ENCODE peak calls at places on chromosomes 11 and 22, in eight cellular contexts. G is hepatocyte; S is psoas muscle; Q is stomach; T is fibroblast of pulmonary artery; F is mesothelial cell of epicardium; H is fibroblast of lung; X is CD8-positive, alpha-beta T cell. U is an unnamed sample.

GRCh38 chr11:64606796-64607380 is 15.9 kb downstream of the SLC22A12 start:
- DNase-seq in G (no peak), S (no peak), Q (no peak), T (no peak), F (no peak), H (no peak), X (no peak), U (no peak)

GRCh38 chr22:38754247-38755154 is 1.3 kb downstream of the SUN2 start:
- DNase-seq in G (peak; percentile 70), S (peak; percentile 83), Q (peak; percentile 92), T (peak; percentile 66), F (no peak), H (peak; percentile 73), X (no peak), U (no peak)

GRCh38 chr11:130318031-130318673 is 3.4 kb upstream of the ZBTB44 start:
- DNase-seq in G (no peak), S (no peak), Q (no peak), T (no peak), F (no peak), H (no peak), X (no peak), U (no peak)

GRCh38 chr22:42562684-42563083 is 8.9 kb downstream of the SERHL2 start:
- DNase-seq in G (no peak), S (no peak), Q (no peak), T (no peak), F (no peak), H (no peak), X (no peak), U (no peak)

GRCh38 chr22:33018232-33018864 is 39.8 kb downstream of the SYN3 start:
- DNase-seq in G (peak; percentile 75), S (peak; percentile 60), Q (peak; percentile 71), T (peak; percentile 60), F (peak; percentile 77), H (peak; percentile 21), X (peak; percentile 3), U (no peak)

GRCh38 chr22:40791241-40791640 is 27.9 kb downstream of the SLC25A17 start:
- DNase-seq in G (no peak), S (no peak), Q (no peak), T (peak; percentile 33), F (no peak), H (peak; percentile 58), X (no peak), U (no peak)

GRCh38 chr11:104618949-104619348 is 279.3 kb downstream of the CASP12 start:
- DNase-seq in G (no peak), S (no peak), Q (no peak), T (no peak), F (no peak), H (no peak), X (no peak), U (no peak)

GRCh38 chr22:38973289-38974169 is 8.6 kb upstream of the APOBEC3B start:
- DNase-seq in G (peak; percentile 65), S (peak; percentile 46), Q (peak; percentile 64), T (peak; percentile 19), F (no peak), H (peak; percentile 16), X (peak; percentile 43), U (no peak)

GRCh38 chr22:48599346-48599745 is 1228.3 kb downstream of the BRD1 start:
- DNase-seq in G (no peak), S (no peak), Q (no peak), T (no peak), F (no peak), H (no peak), X (no peak), U (no peak)

GRCh38 chr11:26076591-26076990 is 255.3 kb upstream of the ANO3 start:
- DNase-seq in G (no peak), S (no peak), Q (no peak), T (no peak), F (no peak), H (no peak), X (no peak), U (no peak)

GRCh38 chr11:37104380-37104779 is 506.3 kb upstream of the RAG2 start:
- DNase-seq in G (no peak), S (no peak), Q (no peak), T (no peak), F (no peak), H (peak; percentile 30), X (no peak), U (no peak)

GRCh38 chr11:13261600-13262061 is 16.0 kb upstream of the BMAL1 start:
- DNase-seq in G (no peak), S (peak; percentile 53), Q (no peak), T (peak; percentile 82), F (no peak), H (peak; percentile 87), X (no peak), U (no peak)

GRCh38 chr22:31614781-31615480 is 47.1 kb downstream of the PISD start:
- DNase-seq in G (no peak), S (peak; percentile 42), Q (no peak), T (no peak), F (no peak), H (no peak), X (no peak), U (no peak)

GRCh38 chr11:2790581-2790925 is 90.8 kb upstream of the KCNQ1OT1 start:
- DNase-seq in G (no peak), S (peak; percentile 36), Q (peak; percentile 19), T (no peak), F (peak; percentile 29), H (no peak), X (no peak), U (peak; percentile 57)

DNA sequence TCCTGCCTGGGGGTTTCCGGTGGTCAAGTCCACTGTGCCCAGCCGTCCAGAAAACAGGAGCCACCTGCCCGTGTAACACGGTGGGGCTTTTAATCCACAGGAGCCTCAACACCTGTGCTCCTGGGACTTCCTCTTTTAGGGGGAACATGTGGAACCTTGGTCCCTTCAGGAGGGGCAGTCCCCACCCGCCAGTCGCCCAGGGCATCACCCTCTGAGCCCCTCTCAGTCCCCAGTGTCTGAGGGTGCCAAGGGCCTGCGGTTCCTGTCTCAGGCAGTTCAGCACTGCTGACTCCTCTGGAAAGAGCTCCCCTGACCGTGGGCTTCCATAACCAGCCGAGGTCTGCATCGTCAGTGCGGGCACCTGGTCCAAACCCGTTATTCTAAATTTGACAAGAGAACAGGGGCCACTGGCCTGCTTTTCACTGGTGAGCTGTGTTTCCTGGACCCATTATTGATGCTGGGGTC is 15.8 kb downstream of the KRTAP5-5 start:
- DNase-seq in G (no peak), S (no peak), Q (no peak), T (no peak), F (no peak), H (no peak), X (no peak), U (no peak)
- TF ChIP-seq CTCF in G (no peak), S (no peak), Q (no peak), T (no peak), F (no peak), H (no peak), X (no peak), U (no peak)

GRCh38 chr11:34213366-34213765 is 107.9 kb downstream of the NAT10 start:
- DNase-seq in G (no peak), S (no peak), Q (no peak), T (no peak), F (no peak), H (peak; percentile 53), X (no peak), U (no peak)

GRCh38 chr11:34207487-34207886 is 102.1 kb downstream of the NAT10 start:
- DNase-seq in G (no peak), S (no peak), Q (no peak), T (no peak), F (no peak), H (no peak), X (no peak), U (no peak)

GRCh38 chr11:34208266-34209135 is 103.1 kb downstream of the NAT10 start:
- DNase-seq in G (peak; percentile 70), S (no peak), Q (no peak), T (peak; percentile 67), F (no peak), H (peak; percentile 56), X (no peak), U (no peak)

GRCh38 chr11:34206598-34207300 is 101.3 kb downstream of the NAT10 start:
- DNase-seq in G (peak; percentile 47), S (no peak), Q (no peak), T (no peak), F (peak; percentile 47), H (no peak), X (no peak), U (no peak)

DNA sequence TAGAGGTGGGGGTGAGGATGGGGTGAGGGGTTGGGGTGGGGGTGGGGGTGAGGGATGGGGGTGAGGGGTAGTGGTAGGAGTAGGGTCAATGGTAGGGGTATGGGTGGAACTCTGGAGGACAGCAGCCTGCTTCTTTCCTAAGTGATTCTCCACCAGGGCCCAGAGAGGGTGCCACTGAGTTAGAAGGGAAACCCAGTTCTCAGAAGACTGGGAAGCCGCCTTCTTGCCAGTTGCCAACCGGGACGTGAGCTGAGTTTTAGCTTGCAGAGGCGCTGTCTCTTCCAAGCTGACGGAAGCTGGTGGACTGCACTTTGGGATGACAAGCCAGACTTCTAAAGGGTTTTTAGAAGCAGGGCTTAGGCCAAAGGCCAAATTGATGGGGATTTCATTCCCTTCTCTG is 104.4 kb downstream of the NAT10 start:
- DNase-seq in G (no peak), S (no peak), Q (no peak), T (no peak), F (no peak), H (no peak), X (no peak), U (no peak)
- TF ChIP-seq CTCF in G (no peak), S (no peak), Q (no peak), T (no peak), F (no peak), H (no peak), X (no peak), U (no peak)

DNA sequence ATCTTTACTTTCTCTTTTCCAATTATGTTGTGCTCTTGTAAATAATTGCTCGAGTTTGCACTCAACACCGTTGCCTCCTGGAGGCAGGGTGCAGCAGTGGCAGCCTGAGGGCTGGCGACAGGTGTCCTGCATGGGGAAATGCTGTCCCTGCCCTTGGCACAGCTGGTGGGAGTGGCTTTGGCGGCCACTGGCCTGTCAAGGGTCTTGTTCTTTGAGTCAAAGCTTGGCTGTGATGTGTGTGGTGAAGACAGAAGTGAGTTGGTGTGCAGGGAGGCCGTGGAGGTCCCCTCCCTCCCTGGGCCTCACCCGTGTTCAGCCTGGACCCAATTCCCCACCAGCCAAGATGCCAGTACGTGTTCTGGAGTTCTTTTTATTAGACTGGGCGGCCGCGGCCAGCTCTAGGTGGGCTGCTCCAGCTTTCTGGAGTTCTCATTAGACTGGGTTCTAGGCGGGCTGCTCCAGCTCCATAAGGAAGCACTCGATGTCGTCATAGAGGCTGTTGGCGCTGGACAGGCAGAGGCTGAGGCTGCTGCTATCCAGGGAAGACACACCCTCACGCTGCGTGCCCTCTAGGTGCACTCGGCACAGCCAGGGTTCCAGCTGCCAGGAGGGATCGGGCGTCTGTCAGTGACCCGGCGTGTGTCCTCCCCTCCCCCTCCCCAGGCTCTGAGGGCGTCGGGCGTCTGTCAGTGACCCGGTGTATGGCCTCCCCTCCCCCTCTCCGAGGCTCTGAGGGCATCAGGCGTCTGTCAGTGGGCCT is 3.4 kb downstream of the IRF7 start:
- DNase-seq in G (peak; percentile 51), S (peak; percentile 92), Q (peak; percentile 76), T (peak; percentile 29), F (no peak), H (no peak), X (no peak), U (no peak)
- TF ChIP-seq CTCF in G (peak; percentile 16), S (peak; percentile 43), Q (no peak), T (peak; percentile 29), F (peak; percentile 18), H (peak; percentile 14), X (no peak), U (peak; percentile 46)

DNA sequence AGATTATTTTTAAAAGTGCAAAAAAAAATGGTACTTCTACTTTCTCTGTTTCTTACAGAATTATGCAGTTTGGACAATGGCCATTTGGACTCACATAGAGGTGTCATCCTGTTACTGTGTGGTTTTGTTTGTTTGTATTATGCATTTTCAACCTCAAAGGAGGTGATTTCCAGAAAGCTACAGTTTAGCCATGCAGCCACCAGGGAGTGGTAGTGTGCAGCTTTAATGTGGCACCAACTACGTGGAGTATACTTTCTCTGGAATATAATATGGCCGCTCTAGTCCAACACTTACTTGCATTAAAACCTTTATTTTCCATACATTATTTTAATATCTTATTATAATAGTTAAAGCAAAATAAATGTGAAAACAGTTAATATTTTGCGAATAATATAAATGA is 469.9 kb upstream of the KIRREL3 start:
- DNase-seq in G (peak; percentile 7), S (no peak), Q (no peak), T (no peak), F (no peak), H (no peak), X (no peak), U (no peak)
- TF ChIP-seq CTCF in G (peak; percentile 32), S (no peak), Q (no peak), T (no peak), F (no peak), H (no peak), X (no peak), U (peak; percentile 70)

U was measured in type B pancreatic cell.